ENCODE peak calls at places on chromosomes 4 and X, in five cellular contexts. G is kidney, V is left lung, F is colonic mucosa, Q is ovary. L is an unnamed sample. For H3K9me3, the result is how much of the 10 kb centered on the place peaks cover.

GRCh38 chr4:99468891-99469290 is 33.7 kb upstream of the ADH7 start:
- DNase-seq in G (no peak), V (no peak), F (no peak), Q (no peak), L (no peak)

GRCh38 chr4:104860227-104861123 is 286.2 kb upstream of the TET2 start:
- DNase-seq in G (no peak), V (no peak), F (peak), Q (peak), L (no peak)

GRCh38 chr4:123889376-123889945 is 492.9 kb downstream of the SPRY1 start:
- DNase-seq in G (no peak), V (no peak), F (no peak), Q (no peak), L (no peak)

GRCh38 chr4:91829531-91829930 is 474.2 kb upstream of the GRID2 start:
- DNase-seq in G (no peak), V (no peak), F (no peak), Q (no peak), L (no peak)

GRCh38 chrX:140503714-140504351 is 1.0 kb downstream of the SOX3 start:
- DNase-seq in G (peak), V (no peak), F (no peak), Q (no peak), L (no peak)

GRCh38 chr4:43496188-43496587 is 603.7 kb downstream of the GRXCR1 start:
- DNase-seq in G (no peak), V (no peak), F (no peak), Q (no peak), L (no peak)

GRCh38 chr4:133982533-133983224 is 218.9 kb downstream of the PABPC4L start:
- DNase-seq in G (no peak), V (no peak), F (no peak), Q (no peak), L (no peak)

GRCh38 chr4:104424368-104424921 is 70.2 kb downstream of the CXXC4 start:
- DNase-seq in G (no peak), V (no peak), F (no peak), Q (no peak), L (no peak)

GRCh38 chr4:10750714-10751113 is 66.1 kb upstream of the CLNK start:
- DNase-seq in G (no peak), V (no peak), F (no peak), Q (no peak), L (no peak)

GRCh38 chrX:68868902-68869800 is 40.3 kb downstream of the EFNB1 start:
- DNase-seq in G (no peak), V (no peak), F (peak), Q (no peak), L (no peak)

GRCh38 chrX:67342138-67342537 is 201.7 kb upstream of the AR start:
- DNase-seq in G (no peak), V (no peak), F (no peak), Q (no peak), L (no peak)

GRCh38 chrX:19563327-19563726 is 48.0 kb upstream of the MAP3K15 start:
- DNase-seq in G (no peak), V (no peak), F (no peak), Q (no peak), L (no peak)

GRCh38 chrX:47226531-47227333 is 6.1 kb upstream of the USP11 start:
- DNase-seq in G (peak), V (peak), F (no peak), Q (no peak), L (no peak)

GRCh38 chr4:114028071-114028470 is 48.6 kb upstream of the ARSJ start:
- DNase-seq in G (no peak), V (no peak), F (no peak), Q (no peak), L (no peak)

GRCh38 chrX:137749282-137749681 is 183.4 kb downstream of the ZIC3 start:
- DNase-seq in G (no peak), V (no peak), F (no peak), Q (no peak), L (no peak)

GRCh38 chr4:184473265-184473514 is 1.2 kb downstream of the IRF2 start:
- DNase-seq in G (no peak), V (no peak), F (no peak), Q (no peak), L (no peak)

GRCh38 chr4:95510145-95510544 is 38.6 kb downstream of the UNC5C start:
- DNase-seq in G (no peak), V (no peak), F (no peak), Q (no peak), L (no peak)

GRCh38 chr4:85741421-85741820 is 266.5 kb downstream of the ARHGAP24 start:
- DNase-seq in G (no peak), V (no peak), F (no peak), Q (no peak), L (no peak)

GRCh38 chr4:159508917-159509500 is 406.1 kb downstream of the RAPGEF2 start:
- DNase-seq in G (no peak), V (no peak), F (no peak), Q (no peak), L (no peak)

GRCh38 chr4:165631912-165632311 is 241.1 kb upstream of the TLL1 start:
- DNase-seq in G (no peak), V (no peak), F (no peak), Q (no peak), L (no peak)

GRCh38 chr4:53987761-53988171 is 76.6 kb downstream of the CHIC2 start:
- DNase-seq in G (no peak), V (no peak), F (no peak), Q (no peak), L (no peak)

GRCh38 chrX:1596676-1597344 is 5.4 kb downstream of the AKAP17A start:
- DNase-seq in G (no peak), V (no peak), F (no peak), Q (no peak), L (no peak)

GRCh38 chr4:167111622-167112021 is 122.7 kb downstream of the SPOCK3 start:
- DNase-seq in G (no peak), V (no peak), F (no peak), Q (no peak), L (no peak)

GRCh38 chrX:135480076-135480475 is 40.4 kb upstream of the INTS6L start:
- DNase-seq in G (no peak), V (no peak), F (no peak), Q (no peak), L (no peak)

GRCh38 chr4:15912961-15913630 is 25.4 kb downstream of the FGFBP1 start:
- DNase-seq in G (no peak), V (no peak), F (no peak), Q (no peak), L (no peak)

GRCh38 chr4:44100456-44100855 is 348.2 kb downstream of the KCTD8 start:
- DNase-seq in G (no peak), V (no peak), F (no peak), Q (no peak), L (no peak)

GRCh38 chr4:8723222-8723980 is 130.8 kb downstream of the CPZ start:
- DNase-seq in G (peak), V (peak), F (no peak), Q (peak), L (no peak)

GRCh38 chr4:145960012-145960411 is 21.4 kb upstream of the ZNF827 start:
- DNase-seq in G (no peak), V (no peak), F (no peak), Q (no peak), L (no peak)

GRCh38 chrX:3771756-3772155 is 58.3 kb upstream of the PRKX start:
- DNase-seq in G (no peak), V (no peak), F (no peak), Q (no peak), L (no peak)

GRCh38 chr4:182795446-182796238 is 121.5 kb downstream of the DCTD start:
- DNase-seq in G (no peak), V (no peak), F (no peak), Q (no peak), L (no peak)
- H3K9me3 ChIP-seq in G (under half), V (under half), F (under half), Q (under half), L (under half)

DNA sequence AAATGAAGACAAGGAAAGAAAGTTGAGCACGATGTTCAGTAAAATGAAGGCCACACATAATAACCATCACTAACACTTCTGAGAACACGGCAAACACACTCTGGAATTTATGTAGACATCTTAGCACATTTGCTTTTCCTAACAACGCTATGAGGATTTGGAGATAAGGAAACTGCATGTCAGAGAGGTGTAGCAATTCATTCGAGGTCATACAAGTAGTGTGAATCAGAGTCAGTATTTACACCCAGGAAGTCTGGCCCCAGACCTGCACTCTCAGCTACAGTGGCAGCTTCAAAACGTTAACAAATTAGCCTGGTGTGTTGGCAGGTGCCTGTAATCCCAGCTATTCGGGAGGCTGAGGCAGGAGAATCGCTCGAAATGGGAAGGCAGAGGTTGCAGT is 253.4 kb downstream of the PDGFC start:
- DNase-seq in G (no peak), V (no peak), F (no peak), Q (no peak), L (no peak)
- H3K9me3 ChIP-seq in G (under half), V (under half), F (under half), Q (under half), L (under half)

GRCh38 chr4:2289955-2290333 is 28.0 kb upstream of the MXD4 start:
- DNase-seq in G (no peak), V (no peak), F (no peak), Q (no peak), L (no peak)

GRCh38 chr4:2290488-2290887 is 28.6 kb upstream of the MXD4 start:
- DNase-seq in G (peak), V (no peak), F (no peak), Q (no peak), L (no peak)

GRCh38 chr4:2290974-2291704 is 29.2 kb upstream of the MXD4 start:
- DNase-seq in G (peak), V (no peak), F (no peak), Q (no peak), L (peak)

GRCh38 chr4:2291705-2292651 is 30.1 kb upstream of the MXD4 start:
- DNase-seq in G (peak), V (no peak), F (no peak), Q (no peak), L (no peak)

DNA sequence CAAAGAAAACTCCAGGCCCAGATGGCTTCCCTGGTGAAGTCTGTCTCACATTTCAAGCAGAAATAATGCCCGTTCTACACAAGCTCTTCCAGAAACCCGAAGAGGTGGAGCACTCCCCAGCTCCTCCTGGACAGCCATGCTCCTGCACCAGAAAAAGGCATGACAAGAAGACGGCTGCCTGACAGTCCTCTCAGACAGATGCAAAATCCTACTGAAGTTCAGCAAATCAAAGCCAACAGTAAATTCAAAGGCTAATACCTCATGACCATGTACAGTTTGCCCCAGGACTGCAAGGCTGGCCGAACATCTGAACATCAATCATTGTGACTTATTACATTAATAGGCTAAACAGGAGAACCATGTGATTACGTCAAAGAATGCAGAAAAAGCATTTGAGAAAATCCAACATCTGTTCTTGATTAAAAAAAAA is 30.8 kb upstream of the MXD4 start:
- DNase-seq in G (no peak), V (no peak), F (no peak), Q (no peak), L (no peak)
- H3K9me3 ChIP-seq in G (under half), V (under half), F (under half), Q (under half), L (under half)

GRCh38 chr4:32824321-32824720 is 2104.2 kb downstream of the PCDH7 start:
- DNase-seq in G (no peak), V (no peak), F (no peak), Q (no peak), L (no peak)

GRCh38 chr4:32830160-32830559 is 2110.0 kb downstream of the PCDH7 start:
- DNase-seq in G (no peak), V (no peak), F (no peak), Q (no peak), L (no peak)

GRCh38 chr4:32831104-32831503 is 2110.9 kb downstream of the PCDH7 start:
- DNase-seq in G (no peak), V (no peak), F (no peak), Q (no peak), L (no peak)

GRCh38 chr4:32826169-32826568 is 2106.0 kb downstream of the PCDH7 start:
- DNase-seq in G (no peak), V (no peak), F (no peak), Q (no peak), L (no peak)
- H3K9me3 ChIP-seq in G (under half), V (under half), F (under half), Q (under half), L (under half)